ENCODE peak calls at places on chromosomes 5 and 9, in ten cellular contexts. One of them, this sample, is unnamed.

GRCh38 chr9:33852216-33852826 is 35.4 kb downstream of the UBE2R2 start:
- DNase-seq in cardiac muscle cell: peak; percentile 73
- DNase-seq in fibroblast of mammary gland: peak; percentile 56
- DNase-seq in sciatic nerve: peak; percentile 80
- DNase-seq in brain microvascular endothelial cell: peak; percentile 43
- DNase-seq in GM23248: peak; percentile 79
- DNase-seq in small intestine: peak; percentile 74
- DNase-seq in LoVo: peak; percentile 40
- DNase-seq in HTR-8/SVneo: peak; percentile 27
- DNase-seq in amygdala: peak; percentile 50
- DNase-seq in this sample: peak; percentile 67

GRCh38 chr9:98686961-98687855 is 21.5 kb downstream of the GABBR2 start:
- DNase-seq in cardiac muscle cell: no peak
- DNase-seq in fibroblast of mammary gland: no peak
- DNase-seq in sciatic nerve: no peak
- DNase-seq in brain microvascular endothelial cell: no peak
- DNase-seq in GM23248: no peak
- DNase-seq in small intestine: no peak
- DNase-seq in LoVo: no peak
- DNase-seq in HTR-8/SVneo: no peak
- DNase-seq in amygdala: no peak
- DNase-seq in this sample: no peak

GRCh38 chr5:1555011-1555807 is 31.4 kb upstream of the LPCAT1 start:
- DNase-seq in cardiac muscle cell: no peak
- DNase-seq in fibroblast of mammary gland: no peak
- DNase-seq in sciatic nerve: peak; percentile 49
- DNase-seq in brain microvascular endothelial cell: peak; percentile 37
- DNase-seq in GM23248: peak; percentile 78
- DNase-seq in small intestine: peak; percentile 28
- DNase-seq in LoVo: peak; percentile 73
- DNase-seq in HTR-8/SVneo: peak; percentile 97
- DNase-seq in amygdala: no peak
- DNase-seq in this sample: no peak

GRCh38 chr5:107736608-107737007 is 65.9 kb upstream of the EFNA5 start:
- DNase-seq in cardiac muscle cell: no peak
- DNase-seq in fibroblast of mammary gland: peak; percentile 12
- DNase-seq in sciatic nerve: no peak
- DNase-seq in brain microvascular endothelial cell: peak; percentile 39
- DNase-seq in GM23248: no peak
- DNase-seq in small intestine: no peak
- DNase-seq in LoVo: no peak
- DNase-seq in HTR-8/SVneo: no peak
- DNase-seq in amygdala: no peak
- DNase-seq in this sample: no peak

GRCh38 chr9:83062011-83062652 is 810 bp downstream of the RASEF start:
- DNase-seq in cardiac muscle cell: peak; percentile 10
- DNase-seq in fibroblast of mammary gland: peak; percentile 35
- DNase-seq in sciatic nerve: no peak
- DNase-seq in brain microvascular endothelial cell: no peak
- DNase-seq in GM23248: peak; percentile 58
- DNase-seq in small intestine: peak; percentile 64
- DNase-seq in LoVo: peak; percentile 10
- DNase-seq in HTR-8/SVneo: no peak
- DNase-seq in amygdala: no peak
- DNase-seq in this sample: peak; percentile 68

GRCh38 chr9:70143394-70144130 is 99.9 kb downstream of the MAMDC2 start:
- DNase-seq in cardiac muscle cell: no peak
- DNase-seq in fibroblast of mammary gland: no peak
- DNase-seq in sciatic nerve: no peak
- DNase-seq in brain microvascular endothelial cell: no peak
- DNase-seq in GM23248: no peak
- DNase-seq in small intestine: no peak
- DNase-seq in LoVo: no peak
- DNase-seq in HTR-8/SVneo: no peak
- DNase-seq in amygdala: no peak
- DNase-seq in this sample: no peak

GRCh38 chr5:126335871-126336270 is 87.3 kb upstream of the GRAMD2B start:
- DNase-seq in cardiac muscle cell: no peak
- DNase-seq in fibroblast of mammary gland: no peak
- DNase-seq in sciatic nerve: no peak
- DNase-seq in brain microvascular endothelial cell: no peak
- DNase-seq in GM23248: no peak
- DNase-seq in small intestine: no peak
- DNase-seq in LoVo: no peak
- DNase-seq in HTR-8/SVneo: no peak
- DNase-seq in amygdala: no peak
- DNase-seq in this sample: no peak

GRCh38 chr9:89461302-89461701 is 36.6 kb downstream of the SEMA4D start:
- DNase-seq in cardiac muscle cell: peak; percentile 28
- DNase-seq in fibroblast of mammary gland: peak; percentile 75
- DNase-seq in sciatic nerve: no peak
- DNase-seq in brain microvascular endothelial cell: peak; percentile 79
- DNase-seq in GM23248: peak; percentile 70
- DNase-seq in small intestine: no peak
- DNase-seq in LoVo: no peak
- DNase-seq in HTR-8/SVneo: peak; percentile 32
- DNase-seq in amygdala: no peak
- DNase-seq in this sample: no peak

GRCh38 chr5:80072103-80073073 is 37.2 kb downstream of the THBS4 start:
- DNase-seq in cardiac muscle cell: no peak
- DNase-seq in fibroblast of mammary gland: peak; percentile 38
- DNase-seq in sciatic nerve: no peak
- DNase-seq in brain microvascular endothelial cell: no peak
- DNase-seq in GM23248: peak; percentile 70
- DNase-seq in small intestine: no peak
- DNase-seq in LoVo: no peak
- DNase-seq in HTR-8/SVneo: no peak
- DNase-seq in amygdala: no peak
- DNase-seq in this sample: no peak

GRCh38 chr5:3741372-3741770 is 145.7 kb downstream of the IRX1 start:
- DNase-seq in cardiac muscle cell: no peak
- DNase-seq in fibroblast of mammary gland: no peak
- DNase-seq in sciatic nerve: no peak
- DNase-seq in brain microvascular endothelial cell: no peak
- DNase-seq in GM23248: no peak
- DNase-seq in small intestine: no peak
- DNase-seq in LoVo: no peak
- DNase-seq in HTR-8/SVneo: no peak
- DNase-seq in amygdala: no peak
- DNase-seq in this sample: peak; percentile 96

GRCh38 chr9:6024035-6024554 is 8.7 kb upstream of the RANBP6 start:
- DNase-seq in cardiac muscle cell: peak; percentile 21
- DNase-seq in fibroblast of mammary gland: no peak
- DNase-seq in sciatic nerve: no peak
- DNase-seq in brain microvascular endothelial cell: no peak
- DNase-seq in GM23248: peak; percentile 14
- DNase-seq in small intestine: peak; percentile 40
- DNase-seq in LoVo: peak; percentile 67
- DNase-seq in HTR-8/SVneo: no peak
- DNase-seq in amygdala: no peak
- DNase-seq in this sample: no peak

GRCh38 chr5:115810776-115811175 is 5.7 kb downstream of the CDO1 start:
- DNase-seq in cardiac muscle cell: no peak
- DNase-seq in fibroblast of mammary gland: peak; percentile 89
- DNase-seq in sciatic nerve: no peak
- DNase-seq in brain microvascular endothelial cell: no peak
- DNase-seq in GM23248: peak; percentile 56
- DNase-seq in small intestine: no peak
- DNase-seq in LoVo: no peak
- DNase-seq in HTR-8/SVneo: no peak
- DNase-seq in amygdala: no peak
- DNase-seq in this sample: no peak

GRCh38 chr9:97786341-97786740 is 66.7 kb upstream of the FOXE1 start:
- DNase-seq in cardiac muscle cell: no peak
- DNase-seq in fibroblast of mammary gland: no peak
- DNase-seq in sciatic nerve: no peak
- DNase-seq in brain microvascular endothelial cell: peak; percentile 18
- DNase-seq in GM23248: peak; percentile 51
- DNase-seq in small intestine: no peak
- DNase-seq in LoVo: peak; percentile 65
- DNase-seq in HTR-8/SVneo: no peak
- DNase-seq in amygdala: no peak
- DNase-seq in this sample: no peak

GRCh38 chr5:177370488-177371119 is 12.9 kb downstream of the RGS14 start:
- DNase-seq in cardiac muscle cell: peak; percentile 96
- DNase-seq in fibroblast of mammary gland: peak; percentile 79
- DNase-seq in sciatic nerve: peak; percentile 82
- DNase-seq in brain microvascular endothelial cell: peak; percentile 87
- DNase-seq in GM23248: peak; percentile 94
- DNase-seq in small intestine: peak; percentile 86
- DNase-seq in LoVo: peak; percentile 85
- DNase-seq in HTR-8/SVneo: peak; percentile 92
- DNase-seq in amygdala: no peak
- DNase-seq in this sample: peak; percentile 70

GRCh38 chr9:94030318-94031179 is 53.7 kb upstream of the PTPDC1 start:
- DNase-seq in cardiac muscle cell: peak; percentile 93
- DNase-seq in fibroblast of mammary gland: peak; percentile 78
- DNase-seq in sciatic nerve: peak; percentile 93
- DNase-seq in brain microvascular endothelial cell: peak; percentile 66
- DNase-seq in GM23248: peak; percentile 97
- DNase-seq in small intestine: peak; percentile 89
- DNase-seq in LoVo: peak; percentile 88
- DNase-seq in HTR-8/SVneo: peak; percentile 80
- DNase-seq in amygdala: peak; percentile 79
- DNase-seq in this sample: peak; percentile 40

GRCh38 chr5:72295539-72295938 is 24.5 kb downstream of the MRPS27 start:
- DNase-seq in cardiac muscle cell: no peak
- DNase-seq in fibroblast of mammary gland: no peak
- DNase-seq in sciatic nerve: no peak
- DNase-seq in brain microvascular endothelial cell: no peak
- DNase-seq in GM23248: no peak
- DNase-seq in small intestine: no peak
- DNase-seq in LoVo: no peak
- DNase-seq in HTR-8/SVneo: no peak
- DNase-seq in amygdala: no peak
- DNase-seq in this sample: peak; percentile 65

GRCh38 chr9:134544388-134545212 is 97.0 kb upstream of the COL5A1 start:
- DNase-seq in cardiac muscle cell: peak; percentile 13
- DNase-seq in fibroblast of mammary gland: peak; percentile 63
- DNase-seq in sciatic nerve: peak; percentile 75
- DNase-seq in brain microvascular endothelial cell: peak; percentile 67
- DNase-seq in GM23248: peak; percentile 78
- DNase-seq in small intestine: no peak
- DNase-seq in LoVo: no peak
- DNase-seq in HTR-8/SVneo: peak; percentile 69
- DNase-seq in amygdala: no peak
- DNase-seq in this sample: no peak

GRCh38 chr9:68749579-68750159 is 44.6 kb downstream of the PIP5K1B start:
- DNase-seq in cardiac muscle cell: no peak
- DNase-seq in fibroblast of mammary gland: no peak
- DNase-seq in sciatic nerve: no peak
- DNase-seq in brain microvascular endothelial cell: no peak
- DNase-seq in GM23248: no peak
- DNase-seq in small intestine: no peak
- DNase-seq in LoVo: no peak
- DNase-seq in HTR-8/SVneo: no peak
- DNase-seq in amygdala: no peak
- DNase-seq in this sample: no peak

GRCh38 chr5:127960126-127960744 is 123.3 kb upstream of the SLC12A2 start:
- DNase-seq in cardiac muscle cell: no peak
- DNase-seq in fibroblast of mammary gland: peak; percentile 16
- DNase-seq in sciatic nerve: no peak
- DNase-seq in brain microvascular endothelial cell: no peak
- DNase-seq in GM23248: no peak
- DNase-seq in small intestine: peak; percentile 38
- DNase-seq in LoVo: no peak
- DNase-seq in HTR-8/SVneo: no peak
- DNase-seq in amygdala: no peak
- DNase-seq in this sample: no peak

GRCh38 chr9:115604831-115605483 is 487.0 kb upstream of the TNC start:
- DNase-seq in cardiac muscle cell: no peak
- DNase-seq in fibroblast of mammary gland: peak; percentile 99
- DNase-seq in sciatic nerve: no peak
- DNase-seq in brain microvascular endothelial cell: peak; percentile 84
- DNase-seq in GM23248: peak; percentile 95
- DNase-seq in small intestine: no peak
- DNase-seq in LoVo: peak; percentile 32
- DNase-seq in HTR-8/SVneo: no peak
- DNase-seq in amygdala: no peak
- DNase-seq in this sample: no peak

GRCh38 chr5:27472875-27473274 is 434.5 kb upstream of the CDH9 start:
- DNase-seq in cardiac muscle cell: no peak
- DNase-seq in fibroblast of mammary gland: no peak
- DNase-seq in sciatic nerve: no peak
- DNase-seq in brain microvascular endothelial cell: no peak
- DNase-seq in GM23248: peak; percentile 21
- DNase-seq in small intestine: no peak
- DNase-seq in LoVo: peak; percentile 47
- DNase-seq in HTR-8/SVneo: no peak
- DNase-seq in amygdala: no peak
- DNase-seq in this sample: no peak

GRCh38 chr9:124390812-124391658 is 24.2 kb downstream of the PSMB7 start:
- DNase-seq in cardiac muscle cell: no peak
- DNase-seq in fibroblast of mammary gland: peak; percentile 83
- DNase-seq in sciatic nerve: no peak
- DNase-seq in brain microvascular endothelial cell: no peak
- DNase-seq in GM23248: peak; percentile 59
- DNase-seq in small intestine: peak; percentile 82
- DNase-seq in LoVo: peak; percentile 14
- DNase-seq in HTR-8/SVneo: peak; percentile 34
- DNase-seq in amygdala: no peak
- DNase-seq in this sample: peak; percentile 77

GRCh38 chr5:140833993-140834392 is at the start of gene PCDHA7:
- DNase-seq in cardiac muscle cell: no peak
- DNase-seq in fibroblast of mammary gland: peak; percentile 20
- DNase-seq in sciatic nerve: no peak
- DNase-seq in brain microvascular endothelial cell: no peak
- DNase-seq in GM23248: peak; percentile 26
- DNase-seq in small intestine: no peak
- DNase-seq in LoVo: no peak
- DNase-seq in HTR-8/SVneo: no peak
- DNase-seq in amygdala: no peak
- DNase-seq in this sample: no peak